ENCODE peak calls at places on chromosomes 5 and 9, in seven cellular contexts. J is SK-N-SH, W is SK-N-MC, Q is suprapubic skin, O is K562, T is esophagus muscularis mucosa, P is HCT116. N is an unnamed sample.

GRCh38 chr5:40734986-40735385 is 20.8 kb downstream of the TTC33 start:
- DNase-seq in O (no peak), P (no peak), J (no peak), T (no peak), Q (no peak), W (no peak), N (no peak)

GRCh38 chr5:138655530-138656245 is 80.5 kb upstream of the HSPA9 start:
- DNase-seq in P (no peak), J (no peak), O (no peak), W (no peak), T (no peak), Q (no peak), N (no peak)

GRCh38 chr5:150778103-150778516 is 447 bp upstream of the SMIM3 start:
- DNase-seq in W (no peak), P (no peak), T (no peak), J (no peak), O (no peak), Q (no peak), N (no peak)

GRCh38 chr9:128420651-128421473 is at the start of gene CERCAM:
- DNase-seq in P (no peak), Q (no peak), O (peak; percentile 92), W (no peak), T (no peak), J (peak; percentile 95), N (peak; percentile 65)

GRCh38 chr5:91126448-91126847 is 256.7 kb downstream of the ARRDC3 start:
- DNase-seq in T (no peak), Q (no peak), J (no peak), W (no peak), O (no peak), P (no peak), N (no peak)

GRCh38 chr5:143481697-143482531 is 78.4 kb upstream of the NR3C1 start:
- DNase-seq in J (no peak), Q (no peak), O (no peak), W (no peak), T (no peak), P (no peak), N (no peak)

GRCh38 chr5:179342577-179342976 is 2.7 kb downstream of the ADAMTS2 start:
- DNase-seq in O (no peak), J (peak; percentile 78), P (no peak), T (no peak), Q (no peak), W (no peak), N (no peak)

GRCh38 chr5:115423541-115423940 is 121.0 kb downstream of the FEM1C start:
- DNase-seq in Q (no peak), W (no peak), T (no peak), O (no peak), J (no peak), P (no peak), N (peak; percentile 74)

GRCh38 chr5:761854-762685 is 22.5 kb downstream of the ZDHHC11B start:
- DNase-seq in O (no peak), T (no peak), Q (peak; percentile 70), W (no peak), P (no peak), J (peak; percentile 83), N (no peak)

GRCh38 chr5:90446961-90447360 is 27.6 kb downstream of the MBLAC2 start:
- DNase-seq in P (no peak), O (no peak), Q (no peak), W (no peak), T (no peak), J (no peak), N (no peak)

GRCh38 chr5:151082274-151082902 is 1.6 kb upstream of the TNIP1 start:
- DNase-seq in T (no peak), W (no peak), P (no peak), Q (no peak), O (peak; percentile 66), J (peak; percentile 68), N (peak; percentile 73)

GRCh38 chr9:117487555-117488175 is 72.8 kb upstream of the ASTN2 start:
- DNase-seq in J (peak; percentile 85), T (no peak), P (no peak), Q (peak; percentile 73), W (no peak), O (peak; percentile 60), N (peak; percentile 67)

DNA sequence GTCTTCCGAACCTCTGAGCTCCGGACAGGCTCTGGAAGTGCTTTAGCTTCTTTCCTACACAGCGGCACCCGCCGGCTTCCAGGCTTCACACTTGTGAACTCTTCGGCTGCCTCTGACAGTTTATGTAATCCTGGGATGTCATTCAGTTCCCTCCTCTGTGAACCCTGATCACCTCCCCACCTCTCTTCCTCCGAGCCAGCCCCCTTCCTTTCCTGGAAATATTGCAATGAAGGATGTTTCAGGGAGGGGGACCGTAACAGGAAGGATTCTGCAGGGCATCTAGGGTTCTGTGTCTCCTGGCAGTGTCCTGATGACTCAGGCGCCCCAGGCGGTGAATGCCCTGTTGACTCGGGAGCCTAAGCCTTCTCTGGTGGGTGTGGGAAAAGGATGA is at the start of gene CD14:
- DNase-seq in O (no peak), P (no peak), J (no peak), T (peak; percentile 94), W (no peak), Q (peak; percentile 82), N (peak; percentile 71)
- H3K27ac ChIP-seq in O (no peak within 1 kb of the TSS), P (no peak within 1 kb of the TSS), J (no peak within 1 kb of the TSS), T (peak within 1 kb of the TSS; percentile 82), W (no peak within 1 kb of the TSS), Q (peak within 1 kb of the TSS; percentile 70), N (peak within 1 kb of the TSS; percentile 82)

GRCh38 chr5:54463696-54464095 is 8.2 kb downstream of the HSPB3 start:
- DNase-seq in W (no peak), T (no peak), Q (no peak), J (no peak), O (no peak), P (no peak), N (no peak)
- H3K4me3 ChIP-seq in W (no peak overlapping the region), T (no peak overlapping the region), Q (no peak overlapping the region), J (no peak overlapping the region), O (no peak overlapping the region), P (no peak overlapping the region), N (no peak overlapping the region)

GRCh38 chr5:125140220-125140619 is 393.8 kb upstream of the ZNF608 start:
- DNase-seq in P (no peak), O (no peak), T (no peak), J (no peak), Q (no peak), W (no peak), N (no peak)
- TF ChIP-seq POLR2AphosphoS5 in P (no peak), O (no peak), T (no peak), J (no peak), Q (no peak), W (no peak), N (no peak)

DNA sequence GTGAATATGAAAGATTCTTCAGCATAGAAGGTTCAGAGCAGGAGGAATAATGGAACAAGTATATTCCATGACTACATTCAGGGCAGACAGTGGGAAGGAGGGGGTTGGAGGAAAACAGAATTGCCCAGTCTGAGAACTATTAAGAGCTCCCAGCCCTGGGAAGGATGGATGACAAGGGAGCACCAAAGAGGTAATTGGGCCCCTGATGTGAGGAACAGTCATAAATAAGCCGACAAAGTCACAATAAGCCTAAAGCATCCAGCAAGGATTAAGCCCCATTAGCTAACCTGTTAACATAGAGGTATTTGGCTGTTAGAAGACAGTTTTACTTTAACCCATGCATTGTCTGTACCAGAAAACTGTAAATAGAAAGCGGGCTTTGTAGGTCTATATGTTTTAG is 348.7 kb upstream of the SEMA6A start:
- DNase-seq in P (no peak), Q (no peak), J (no peak), O (no peak), T (no peak), W (no peak), N (no peak)
- H3K27ac ChIP-seq in P (no peak overlapping the region), Q (no peak overlapping the region), J (no peak overlapping the region), O (no peak overlapping the region), T (no peak overlapping the region), W (no peak overlapping the region), N (no peak overlapping the region)